ENCODE peak calls at places on chromosomes 3 and 15, in five cellular contexts. One of them, this sample, is unnamed.
A peak's percentile ranks its signal among the peaks of the same experiment; 100 is the strongest.

GRCh38 chr15:82805994-82806406 is at the start of gene FSD2:
- DNase-seq in adrenal gland: no peak
- DNase-seq in heart left ventricle: peak; percentile 71
- DNase-seq in stomach: no peak
- DNase-seq in body of pancreas: no peak
- DNase-seq in this sample: no peak

GRCh38 chr3:125141596-125142417 is 70.7 kb downstream of the SLC12A8 start:
- DNase-seq in adrenal gland: peak; percentile 52
- DNase-seq in heart left ventricle: peak; percentile 86
- DNase-seq in stomach: peak; percentile 50
- DNase-seq in body of pancreas: peak; percentile 54
- DNase-seq in this sample: peak; percentile 82

GRCh38 chr3:104992618-104993017 is 374.1 kb upstream of the ALCAM start:
- DNase-seq in body of pancreas: no peak
- DNase-seq in adrenal gland: no peak
- DNase-seq in heart left ventricle: no peak
- DNase-seq in stomach: no peak
- DNase-seq in this sample: no peak

GRCh38 chr15:77033417-77033728 is 37.5 kb downstream of the TSPAN3 start:
- DNase-seq in body of pancreas: no peak
- DNase-seq in adrenal gland: no peak
- DNase-seq in heart left ventricle: no peak
- DNase-seq in stomach: peak; percentile 23
- DNase-seq in this sample: peak; percentile 2

GRCh38 chr3:11546657-11547302 is 96.9 kb downstream of the VGLL4 start:
- DNase-seq in heart left ventricle: no peak
- DNase-seq in stomach: no peak
- DNase-seq in adrenal gland: no peak
- DNase-seq in body of pancreas: no peak
- DNase-seq in this sample: no peak

GRCh38 chr3:147120029-147120428 is 286.3 kb downstream of the ZIC4 start:
- DNase-seq in stomach: no peak
- DNase-seq in heart left ventricle: no peak
- DNase-seq in adrenal gland: no peak
- DNase-seq in body of pancreas: no peak
- DNase-seq in this sample: no peak

GRCh38 chr3:177875786-177876476 is 660.3 kb upstream of the KCNMB2 start:
- DNase-seq in body of pancreas: no peak
- DNase-seq in stomach: no peak
- DNase-seq in adrenal gland: no peak
- DNase-seq in heart left ventricle: no peak
- DNase-seq in this sample: no peak

GRCh38 chr3:15556512-15556911 is 35.0 kb upstream of the COLQ start:
- DNase-seq in heart left ventricle: no peak
- DNase-seq in body of pancreas: no peak
- DNase-seq in adrenal gland: no peak
- DNase-seq in stomach: no peak
- DNase-seq in this sample: no peak

GRCh38 chr3:52388348-52388821 is 56.5 kb downstream of the SEMA3G start:
- DNase-seq in heart left ventricle: no peak
- DNase-seq in body of pancreas: no peak
- DNase-seq in adrenal gland: no peak
- DNase-seq in stomach: no peak
- DNase-seq in this sample: no peak

GRCh38 chr3:38011111-38011510 is 18.3 kb downstream of the PLCD1 start:
- DNase-seq in stomach: no peak
- DNase-seq in body of pancreas: no peak
- DNase-seq in adrenal gland: no peak
- DNase-seq in heart left ventricle: no peak
- DNase-seq in this sample: no peak

GRCh38 chr3:179504371-179504770 is 53.1 kb upstream of the GNB4 start:
- DNase-seq in body of pancreas: no peak
- DNase-seq in adrenal gland: no peak
- DNase-seq in heart left ventricle: no peak
- DNase-seq in stomach: no peak
- DNase-seq in this sample: no peak

GRCh38 chr3:69370156-69370944 is 15.5 kb downstream of the FRMD4B start:
- DNase-seq in heart left ventricle: peak; percentile 79
- DNase-seq in body of pancreas: peak; percentile 49
- DNase-seq in stomach: peak; percentile 74
- DNase-seq in adrenal gland: no peak
- DNase-seq in this sample: peak; percentile 33

GRCh38 chr15:20351448-20351961 is 190.1 kb downstream of the GOLGA6L6 start:
- DNase-seq in stomach: peak; percentile 24
- DNase-seq in heart left ventricle: peak; percentile 32
- DNase-seq in body of pancreas: peak; percentile 18
- DNase-seq in adrenal gland: no peak
- DNase-seq in this sample: no peak

GRCh38 chr3:192833177-192833890 is 84.3 kb downstream of the MB21D2 start:
- DNase-seq in body of pancreas: no peak
- DNase-seq in heart left ventricle: no peak
- DNase-seq in adrenal gland: no peak
- DNase-seq in stomach: no peak
- DNase-seq in this sample: no peak

GRCh38 chr3:34533468-34533867 is 735.0 kb downstream of the PDCD6IP start:
- DNase-seq in stomach: no peak
- DNase-seq in heart left ventricle: no peak
- DNase-seq in adrenal gland: no peak
- DNase-seq in body of pancreas: no peak
- DNase-seq in this sample: no peak

GRCh38 chr3:55474213-55474632 is 12.9 kb downstream of the WNT5A start:
- DNase-seq in adrenal gland: no peak
- DNase-seq in body of pancreas: no peak
- DNase-seq in stomach: no peak
- DNase-seq in heart left ventricle: no peak
- DNase-seq in this sample: no peak

GRCh38 chr3:186932281-186933181 is 2.2 kb downstream of the ST6GAL1 start:
- DNase-seq in body of pancreas: no peak
- DNase-seq in stomach: no peak
- DNase-seq in heart left ventricle: peak; percentile 49
- DNase-seq in adrenal gland: no peak
- DNase-seq in this sample: peak; percentile 43
- H3K4me3 ChIP-seq in body of pancreas: no peak overlapping the region
- H3K4me3 ChIP-seq in stomach: peak overlapping the region; percentile 91
- H3K4me3 ChIP-seq in heart left ventricle: peak overlapping the region; percentile 97
- H3K4me3 ChIP-seq in adrenal gland: no peak overlapping the region
- H3K4me3 ChIP-seq in this sample: peak overlapping the region; percentile 61

GRCh38 chr3:102484384-102484783 is 49.6 kb downstream of the ZPLD1 start:
- DNase-seq in heart left ventricle: no peak
- DNase-seq in adrenal gland: no peak
- DNase-seq in stomach: no peak
- DNase-seq in body of pancreas: no peak
- DNase-seq in this sample: no peak

GRCh38 chr3:102483556-102483955 is 48.7 kb downstream of the ZPLD1 start:
- DNase-seq in stomach: no peak
- DNase-seq in heart left ventricle: no peak
- DNase-seq in body of pancreas: no peak
- DNase-seq in adrenal gland: no peak
- DNase-seq in this sample: no peak

GRCh38 chr3:102478160-102478559 is 43.3 kb downstream of the ZPLD1 start:
- DNase-seq in heart left ventricle: no peak
- DNase-seq in body of pancreas: no peak
- DNase-seq in adrenal gland: no peak
- DNase-seq in stomach: no peak
- DNase-seq in this sample: no peak

GRCh38 chr3:102480139-102480538 is 45.3 kb downstream of the ZPLD1 start:
- DNase-seq in heart left ventricle: no peak
- DNase-seq in body of pancreas: no peak
- DNase-seq in stomach: no peak
- DNase-seq in adrenal gland: no peak
- DNase-seq in this sample: no peak

DNA sequence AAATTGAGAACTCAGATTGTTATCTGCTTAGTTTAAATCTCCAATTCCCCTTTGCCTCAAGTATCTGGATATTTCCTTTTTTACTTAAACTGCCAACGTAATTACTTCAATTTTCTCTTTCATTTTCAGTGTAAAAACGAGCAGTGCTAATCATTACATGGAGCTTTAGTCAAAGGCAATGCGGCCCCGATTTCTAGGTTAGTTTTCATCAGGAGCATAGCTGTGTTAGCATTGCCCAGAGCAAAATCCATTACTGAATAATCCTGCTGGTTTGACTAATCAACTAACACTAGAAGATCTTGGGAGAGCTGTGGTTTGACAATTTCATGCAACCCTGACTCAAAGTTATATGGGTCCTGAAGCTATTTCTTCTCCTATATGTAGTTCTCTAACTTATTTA is 46.2 kb downstream of the ZPLD1 start:
- DNase-seq in stomach: no peak
- DNase-seq in heart left ventricle: no peak
- DNase-seq in body of pancreas: no peak
- DNase-seq in adrenal gland: no peak
- DNase-seq in this sample: no peak
- TF ChIP-seq POLR2A in stomach: no peak
- TF ChIP-seq POLR2A in heart left ventricle: no peak
- TF ChIP-seq POLR2A in body of pancreas: no peak
- TF ChIP-seq POLR2A in adrenal gland: no peak
- TF ChIP-seq POLR2A in this sample: no peak

GRCh38 chr15:52086001-52086786 is 26.4 kb downstream of the BCL2L10 start:
- DNase-seq in adrenal gland: no peak
- DNase-seq in body of pancreas: no peak
- DNase-seq in stomach: no peak
- DNase-seq in heart left ventricle: no peak
- DNase-seq in this sample: no peak

GRCh38 chr15:52094811-52095584 is 17.6 kb downstream of the BCL2L10 start:
- DNase-seq in adrenal gland: no peak
- DNase-seq in stomach: no peak
- DNase-seq in body of pancreas: no peak
- DNase-seq in heart left ventricle: no peak
- DNase-seq in this sample: no peak

GRCh38 chr15:52093167-52093538 is 19.4 kb downstream of the BCL2L10 start:
- DNase-seq in stomach: no peak
- DNase-seq in heart left ventricle: no peak
- DNase-seq in body of pancreas: no peak
- DNase-seq in adrenal gland: no peak
- DNase-seq in this sample: no peak

GRCh38 chr15:52093539-52094502 is 18.8 kb downstream of the BCL2L10 start:
- DNase-seq in stomach: no peak
- DNase-seq in body of pancreas: no peak
- DNase-seq in heart left ventricle: no peak
- DNase-seq in adrenal gland: peak; percentile 60
- DNase-seq in this sample: no peak

DNA sequence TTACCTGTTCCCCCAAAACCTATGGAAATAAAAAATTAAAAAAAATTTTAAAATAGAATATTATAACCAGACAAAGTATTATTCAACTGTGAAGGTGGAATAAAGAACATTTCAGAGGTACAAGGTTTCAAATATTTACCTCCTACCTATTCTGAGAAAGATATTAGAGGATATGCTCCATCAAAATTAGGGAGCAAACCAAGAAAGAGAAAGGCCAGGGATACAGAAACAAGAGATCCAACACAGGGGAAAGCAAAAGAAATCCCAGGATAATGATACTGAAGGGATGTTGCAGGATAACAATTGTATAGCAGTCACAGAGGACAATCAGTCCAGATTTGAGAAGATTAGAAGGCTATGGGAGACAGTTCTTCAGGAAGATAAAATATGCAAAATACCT is 22.4 kb downstream of the BCL2L10 start:
- DNase-seq in stomach: no peak
- DNase-seq in heart left ventricle: no peak
- DNase-seq in body of pancreas: no peak
- DNase-seq in adrenal gland: no peak
- DNase-seq in this sample: no peak
- H3K4me3 ChIP-seq in stomach: no peak overlapping the region
- H3K4me3 ChIP-seq in heart left ventricle: no peak overlapping the region
- H3K4me3 ChIP-seq in body of pancreas: no peak overlapping the region
- H3K4me3 ChIP-seq in adrenal gland: no peak overlapping the region
- H3K4me3 ChIP-seq in this sample: no peak overlapping the region

GRCh38 chr3:10173926-10174435 is 9.3 kb downstream of the IRAK2 start:
- DNase-seq in stomach: peak; percentile 41
- DNase-seq in heart left ventricle: peak; percentile 80
- DNase-seq in adrenal gland: peak; percentile 46
- DNase-seq in body of pancreas: peak; percentile 42
- DNase-seq in this sample: peak; percentile 72
- TF ChIP-seq POLR2A in stomach: no peak
- TF ChIP-seq POLR2A in heart left ventricle: no peak
- TF ChIP-seq POLR2A in adrenal gland: no peak
- TF ChIP-seq POLR2A in body of pancreas: no peak
- TF ChIP-seq POLR2A in this sample: no peak

GRCh38 chr3:66712210-66712609 is 211.4 kb upstream of the LRIG1 start:
- DNase-seq in stomach: no peak
- DNase-seq in body of pancreas: no peak
- DNase-seq in heart left ventricle: no peak
- DNase-seq in adrenal gland: no peak
- DNase-seq in this sample: no peak
- H3K4me3 ChIP-seq in stomach: no peak overlapping the region
- H3K4me3 ChIP-seq in body of pancreas: no peak overlapping the region
- H3K4me3 ChIP-seq in heart left ventricle: no peak overlapping the region
- H3K4me3 ChIP-seq in adrenal gland: no peak overlapping the region
- H3K4me3 ChIP-seq in this sample: no peak overlapping the region

DNA sequence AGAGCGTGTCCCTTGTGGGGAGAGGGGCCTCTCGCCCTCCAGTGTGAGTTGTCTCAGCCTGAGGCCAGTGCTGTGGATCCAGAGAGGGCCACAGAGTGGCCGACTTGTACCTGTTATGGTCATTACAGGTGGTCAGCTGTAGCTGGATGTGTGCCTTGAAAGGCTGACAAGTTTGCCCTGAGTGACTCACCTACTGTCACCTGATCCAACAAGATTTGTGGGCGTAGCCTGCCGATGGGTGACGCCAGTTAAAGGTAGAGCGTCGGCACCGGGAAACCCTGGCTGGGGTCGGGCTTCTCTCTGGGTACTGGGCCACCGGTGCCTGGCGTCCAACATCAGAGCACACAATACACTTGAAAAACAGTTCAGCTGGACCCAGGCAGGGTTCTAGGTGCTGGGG is 2.8 kb upstream of the ISG20 start:
- DNase-seq in body of pancreas: peak; percentile 93
- DNase-seq in stomach: peak; percentile 88
- DNase-seq in heart left ventricle: no peak
- DNase-seq in adrenal gland: no peak
- DNase-seq in this sample: no peak
- TF ChIP-seq POLR2A in body of pancreas: no peak
- TF ChIP-seq POLR2A in stomach: no peak
- TF ChIP-seq POLR2A in heart left ventricle: no peak
- TF ChIP-seq POLR2A in adrenal gland: no peak
- TF ChIP-seq POLR2A in this sample: no peak

This sample was measured in testis.